ENCODE peak calls at places on chromosomes 7 and 10, in seven cellular contexts. C, F, N, T, A, E and D are unnamed samples.

GRCh38 chr10:124669824-124670654 is 74.1 kb downstream of the FAM53B start:
- DNase-seq in C (no peak), F (no peak), N (no peak), T (no peak), A (no peak), E (no peak), D (no peak)

GRCh38 chr7:69263550-69263949 is 334.7 kb upstream of the AUTS2 start:
- DNase-seq in C (no peak), F (no peak), N (no peak), T (no peak), A (no peak), E (no peak), D (no peak)

GRCh38 chr10:47244560-47245500 is 55.2 kb upstream of the GDF10 start:
- DNase-seq in C (no peak), F (no peak), N (no peak), T (no peak), A (no peak), E (no peak), D (no peak)

GRCh38 chr10:86356306-86356705 is 10.3 kb downstream of the GRID1 start:
- DNase-seq in C (no peak), F (no peak), N (no peak), T (no peak), A (no peak), E (no peak), D (no peak)

GRCh38 chr10:73773152-73773879 is 8.5 kb upstream of the CHCHD1 start:
- DNase-seq in C (peak), F (peak), N (no peak), T (no peak), A (no peak), E (no peak), D (no peak)

GRCh38 chr10:122756656-122757055 is 57.0 kb upstream of the C10orf120 start:
- DNase-seq in C (no peak), F (no peak), N (no peak), T (no peak), A (no peak), E (no peak), D (no peak)

GRCh38 chr10:14349081-14349480 is 18.4 kb upstream of the FRMD4A start:
- DNase-seq in C (no peak), F (no peak), N (no peak), T (no peak), A (no peak), E (no peak), D (no peak)

GRCh38 chr10:35448687-35449662 is 112.7 kb downstream of the CCNY start:
- DNase-seq in C (no peak), F (no peak), N (no peak), T (no peak), A (no peak), E (no peak), D (no peak)

GRCh38 chr7:106653488-106653887 is 7.5 kb downstream of the CCDC71L start:
- DNase-seq in C (no peak), F (no peak), N (no peak), T (no peak), A (no peak), E (no peak), D (no peak)

GRCh38 chr10:53697038-53697437 is 924.5 kb upstream of the MBL2 start:
- DNase-seq in C (no peak), F (no peak), N (no peak), T (no peak), A (no peak), E (peak), D (no peak)

GRCh38 chr10:108064856-108065255 is 900.4 kb upstream of the SORCS1 start:
- DNase-seq in C (no peak), F (no peak), N (no peak), T (no peak), A (no peak), E (no peak), D (no peak)

GRCh38 chr7:55429835-55430499 is 64.8 kb downstream of the LANCL2 start:
- DNase-seq in C (no peak), F (no peak), N (no peak), T (no peak), A (no peak), E (no peak), D (no peak)